ENCODE peak calls at places on chromosomes 4 and X, in four cellular contexts. Q, X, R and N are unnamed samples.

GRCh38 chrX:17822351-17822750 is 38.7 kb downstream of the RAI2 start:
- DNase-seq in Q (no peak), X (no peak), R (no peak), N (no peak)

GRCh38 chr4:58732973-58733372 is 1622.8 kb upstream of the IGFBP7 start:
- DNase-seq in Q (no peak), X (no peak), R (no peak), N (no peak)

GRCh38 chr4:111506706-111507105 is 638.5 kb upstream of the FAM241A start:
- DNase-seq in Q (peak; percentile 32), X (peak; percentile 16), R (no peak), N (no peak)

GRCh38 chr4:5800496-5800895 is 89.5 kb downstream of the EVC start:
- DNase-seq in Q (no peak), X (no peak), R (no peak), N (no peak)

GRCh38 chr4:55303818-55304217 is 42.2 kb upstream of the SRD5A3 start:
- DNase-seq in Q (peak; percentile 4), X (peak; percentile 96), R (no peak), N (no peak)

GRCh38 chr4:126242679-126243390 is 928.1 kb downstream of the FAT4 start:
- DNase-seq in Q (no peak), X (no peak), R (no peak), N (no peak)

GRCh38 chrX:53211391-53211978 is 13.5 kb downstream of the KDM5C start:
- DNase-seq in Q (no peak), X (peak; percentile 88), R (no peak), N (no peak)

GRCh38 chr4:181870326-181870725 is 372.9 kb upstream of the TENM3 start:
- DNase-seq in Q (no peak), X (peak; percentile 25), R (no peak), N (no peak)

GRCh38 chr4:118180776-118181175 is 146.5 kb downstream of the NDST3 start:
- DNase-seq in Q (no peak), X (peak; percentile 17), R (no peak), N (no peak)

GRCh38 chr4:2337131-2337723 is 75.3 kb upstream of the MXD4 start:
- DNase-seq in Q (no peak), X (no peak), R (no peak), N (no peak)

GRCh38 chrX:17930850-17931249 is 69.8 kb upstream of the RAI2 start:
- DNase-seq in Q (no peak), X (no peak), R (no peak), N (no peak)

GRCh38 chr4:23368081-23368697 is 521.7 kb downstream of the PPARGC1A start:
- DNase-seq in Q (no peak), X (peak; percentile 21), R (no peak), N (no peak)

GRCh38 chr4:101418055-101418454 is 70.7 kb upstream of the PPP3CA start:
- DNase-seq in Q (no peak), X (no peak), R (peak; percentile 38), N (no peak)

GRCh38 chrX:100587846-100588245 is 3.1 kb downstream of the TNMD start:
- DNase-seq in Q (no peak), X (no peak), R (no peak), N (no peak)

GRCh38 chrX:13092455-13092941 is 48.1 kb upstream of the FAM9C start:
- DNase-seq in Q (no peak), X (no peak), R (peak; percentile 62), N (peak; percentile 57)

GRCh38 chr4:83561381-83561780 is 25.5 kb downstream of the GPAT3 start:
- DNase-seq in Q (no peak), X (peak; percentile 95), R (no peak), N (no peak)

GRCh38 chrX:43973249-43973672 is at the start of gene NDP:
- DNase-seq in Q (no peak), X (no peak), R (no peak), N (no peak)

GRCh38 chr4:12902735-12903134 is 581.4 kb downstream of the RAB28 start:
- DNase-seq in Q (no peak), X (no peak), R (no peak), N (no peak)

GRCh38 chr4:80610845-80611244 is 275.3 kb downstream of the CFAP299 start:
- DNase-seq in Q (no peak), X (peak; percentile 31), R (no peak), N (no peak)

GRCh38 chr4:37639551-37640293 is 46.5 kb downstream of the RELL1 start:
- DNase-seq in Q (no peak), X (peak; percentile 10), R (no peak), N (no peak)

GRCh38 chrX:15143050-15143824 is 126.6 kb downstream of the ASB9 start:
- DNase-seq in Q (no peak), X (peak; percentile 23), R (peak; percentile 6), N (peak; percentile 33)

GRCh38 chrX:11725631-11726442 is 32.2 kb upstream of the MSL3 start:
- DNase-seq in Q (no peak), X (no peak), R (no peak), N (no peak)

GRCh38 chrX:151801980-151802379 is 67.4 kb downstream of the CNGA2 start:
- DNase-seq in Q (no peak), X (no peak), R (no peak), N (no peak)

GRCh38 chrX:156000361-156000926 is 2.9 kb downstream of the IL9R start:
- DNase-seq in Q (no peak), X (no peak), R (no peak), N (no peak)

GRCh38 chrX:131801911-131802310 is 221.2 kb upstream of the STK26 start:
- DNase-seq in Q (no peak), X (peak; percentile 21), R (no peak), N (no peak)

GRCh38 chr4:7700665-7701064 is 239.0 kb downstream of the AFAP1 start:
- DNase-seq in Q (no peak), X (no peak), R (no peak), N (peak; percentile 33)

GRCh38 chr4:172996571-172997216 is 171.9 kb upstream of the GALNT7 start:
- DNase-seq in Q (no peak), X (peak; percentile 97), R (no peak), N (no peak)

GRCh38 chrX:147476008-147476407 is 435.7 kb upstream of the FMR1 start:
- DNase-seq in Q (no peak), X (peak; percentile 0), R (no peak), N (no peak)

GRCh38 chr4:69833251-69833650 is 26.7 kb downstream of the SULT1E1 start:
- DNase-seq in Q (no peak), X (peak; percentile 5), R (no peak), N (no peak)

GRCh38 chr4:69831270-69831627 is 28.7 kb downstream of the SULT1E1 start:
- DNase-seq in Q (no peak), X (no peak), R (no peak), N (no peak)

GRCh38 chr4:69830529-69831269 is 29.2 kb downstream of the SULT1E1 start:
- DNase-seq in Q (no peak), X (peak; percentile 66), R (no peak), N (no peak)

GRCh38 chr4:69832326-69833030 is 27.5 kb downstream of the SULT1E1 start:
- DNase-seq in Q (no peak), X (peak; percentile 17), R (no peak), N (no peak)

GRCh38 chr4:69831646-69832325 is 28.2 kb downstream of the SULT1E1 start:
- DNase-seq in Q (no peak), X (no peak), R (no peak), N (peak; percentile 80)
- H3K4me3 ChIP-seq in Q (no peak overlapping the region), X (no peak overlapping the region), R (peak overlapping the region; percentile 47), N (no peak overlapping the region)

DNA sequence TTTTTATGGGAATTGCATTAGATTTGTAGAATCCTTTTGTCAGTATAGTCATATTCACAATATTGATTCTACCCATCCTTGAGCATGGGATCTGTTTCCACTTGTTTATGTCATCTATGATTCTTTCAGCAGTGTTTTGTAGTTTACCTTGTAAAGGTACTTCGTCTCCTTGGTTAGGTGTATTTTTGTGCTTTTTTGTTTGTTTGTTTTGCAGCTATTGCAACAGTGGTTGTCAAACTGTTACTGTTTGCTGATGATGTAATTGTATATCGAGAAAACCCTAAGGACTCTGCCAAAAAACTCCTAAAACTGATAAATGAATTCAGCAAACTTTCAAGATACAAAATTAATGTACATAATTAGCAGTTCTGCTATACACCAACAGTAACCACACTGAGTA is 127.9 kb upstream of the AR start:
- DNase-seq in Q (no peak), X (no peak), R (no peak), N (no peak)
- H3K4me3 ChIP-seq in Q (no peak overlapping the region), X (no peak overlapping the region), R (no peak overlapping the region), N (no peak overlapping the region)

GRCh38 chr4:169135776-169136175 is 125.7 kb upstream of the CBR4 start:
- DNase-seq in Q (no peak), X (no peak), R (no peak), N (no peak)
- H3K4me3 ChIP-seq in Q (no peak overlapping the region), X (no peak overlapping the region), R (no peak overlapping the region), N (no peak overlapping the region)

GRCh38 chrX:1108451-1109445 is 103.7 kb downstream of the CRLF2 start:
- DNase-seq in Q (no peak), X (no peak), R (no peak), N (no peak)

GRCh38 chrX:1112321-1112720 is 100.1 kb downstream of the CRLF2 start:
- DNase-seq in Q (no peak), X (no peak), R (no peak), N (no peak)

GRCh38 chrX:1109580-1110119 is 102.8 kb downstream of the CRLF2 start:
- DNase-seq in Q (no peak), X (no peak), R (no peak), N (no peak)

GRCh38 chrX:1106478-1107210 is 105.8 kb downstream of the CRLF2 start:
- DNase-seq in Q (no peak), X (no peak), R (no peak), N (no peak)

GRCh38 chrX:1111543-1112300 is 100.7 kb downstream of the CRLF2 start:
- DNase-seq in Q (no peak), X (no peak), R (no peak), N (no peak)
- H3K4me3 ChIP-seq in Q (no peak overlapping the region), X (no peak overlapping the region), R (no peak overlapping the region), N (no peak overlapping the region)

GRCh38 chr4:11741190-11741652 is 312.5 kb upstream of the HS3ST1 start:
- DNase-seq in Q (no peak), X (peak; percentile 57), R (no peak), N (no peak)
- H3K4me3 ChIP-seq in Q (no peak overlapping the region), X (no peak overlapping the region), R (no peak overlapping the region), N (no peak overlapping the region)

GRCh38 chrX:113747274-113747973 is 836.5 kb upstream of the HTR2C start:
- DNase-seq in Q (no peak), X (no peak), R (no peak), N (no peak)

GRCh38 chrX:113741744-113742143 is 842.1 kb upstream of the HTR2C start:
- DNase-seq in Q (no peak), X (peak; percentile 1), R (no peak), N (no peak)

DNA sequence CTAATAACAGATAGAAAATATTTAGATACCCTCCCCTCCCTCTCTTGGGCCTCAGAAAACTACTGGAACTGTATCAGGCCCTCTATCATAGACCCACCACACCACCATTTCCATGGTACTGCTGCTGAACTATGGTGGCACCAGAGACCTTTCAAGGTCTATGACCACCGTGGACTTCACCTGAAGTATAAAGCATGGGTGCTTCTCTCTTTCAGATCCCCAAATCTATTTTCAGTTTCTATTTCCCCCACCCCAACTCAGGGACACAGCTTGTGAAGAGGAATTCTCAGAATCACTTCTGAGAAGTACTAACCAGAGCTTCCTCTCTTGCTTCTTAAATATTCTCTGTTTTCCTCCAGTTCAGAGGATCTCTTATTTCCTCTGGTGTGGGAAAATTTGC is 840.8 kb upstream of the HTR2C start:
- DNase-seq in Q (no peak), X (no peak), R (no peak), N (no peak)
- H3K4me3 ChIP-seq in Q (no peak overlapping the region), X (no peak overlapping the region), R (no peak overlapping the region), N (no peak overlapping the region)

GRCh38 chrX:120755066-120755846 is 120.4 kb downstream of the CT47B1 start:
- DNase-seq in Q (no peak), X (no peak), R (no peak), N (no peak)
- H3K4me3 ChIP-seq in Q (no peak overlapping the region), X (no peak overlapping the region), R (no peak overlapping the region), N (no peak overlapping the region)